ENCODE peak calls at places on chromosomes 16 and 17, in six cellular contexts. E is T-helper 2 cell; T is activated T-helper 1 cell treated with Interleukin-2 at 50 U/mL for 16 hours; D is tibial nerve; J is activated CD8-positive, alpha-beta memory T cell treated with anti-CD3 and anti-CD28 coated beads, Interleukin-2, amount 50 U/mL, for 4 hours; A is HEK293T. Q is an unnamed sample.

GRCh38 chr16:265711-266110 is 10.0 kb downstream of the RGS11 start:
- DNase-seq in E (no peak), T (no peak), D (no peak), J (peak; percentile 13), A (no peak), Q (no peak)

GRCh38 chr17:59916446-59916845 is 23.5 kb downstream of the RPS6KB1 start:
- DNase-seq in E (no peak), T (no peak), D (no peak), J (no peak), A (no peak), Q (no peak)

GRCh38 chr17:80737106-80738019 is 192.7 kb downstream of the RPTOR start:
- DNase-seq in E (no peak), T (no peak), D (no peak), J (no peak), A (no peak), Q (peak; percentile 59)

GRCh38 chr17:42895185-42895555 is 5.4 kb upstream of the G6PC1 start:
- DNase-seq in E (no peak), T (no peak), D (no peak), J (no peak), A (no peak), Q (no peak)

GRCh38 chr16:75351183-75351582 is 82.1 kb downstream of the CFDP1 start:
- DNase-seq in E (no peak), T (no peak), D (no peak), J (no peak), A (no peak), Q (no peak)

GRCh38 chr17:7629939-7630571 is at the start of gene SHBG:
- DNase-seq in E (no peak), T (no peak), D (no peak), J (no peak), A (no peak), Q (no peak)

GRCh38 chr16:55323637-55324490 is at the start of gene IRX6:
- DNase-seq in E (no peak), T (no peak), D (no peak), J (no peak), A (peak; percentile 76), Q (no peak)

GRCh38 chr16:78894872-78895271 is 705.7 kb downstream of the MAF start:
- DNase-seq in E (peak; percentile 9), T (no peak), D (no peak), J (no peak), A (no peak), Q (no peak)

GRCh38 chr16:16086653-16087446 is 136.4 kb downstream of the ABCC6 start:
- DNase-seq in E (no peak), T (no peak), D (no peak), J (no peak), A (no peak), Q (no peak)

GRCh38 chr16:57531253-57531575 is 5.2 kb downstream of the CCDC102A start:
- DNase-seq in E (no peak), T (no peak), D (no peak), J (no peak), A (no peak), Q (peak; percentile 13)

GRCh38 chr17:4142107-4142900 is 526 bp downstream of the ZZEF1 start:
- DNase-seq in E (no peak), T (peak; percentile 30), D (no peak), J (peak; percentile 45), A (peak; percentile 44), Q (no peak)

GRCh38 chr16:77299395-77299794 is 100.2 kb downstream of the SYCE1L start:
- DNase-seq in E (no peak), T (no peak), D (no peak), J (no peak), A (no peak), Q (no peak)

GRCh38 chr17:45088741-45089140 is 27.6 kb downstream of the NMT1 start:
- DNase-seq in E (no peak), T (no peak), D (no peak), J (no peak), A (no peak), Q (no peak)